ENCODE peak calls at places on chromosome 17, in five cellular contexts. Q, U, H, O and X are unnamed samples. For H3K4me1, the result is how much of the 10 kb centered on the place peaks cover.

GRCh38 chr17:38746004-38746892 is 1.9 kb downstream of the PCGF2 start:
- DNase-seq in O (peak), U (no peak), H (no peak), Q (no peak), X (no peak)

GRCh38 chr17:8479431-8479947 is 43.8 kb downstream of the NDEL1 start:
- DNase-seq in H (no peak), U (no peak), O (no peak), Q (peak), X (no peak)

GRCh38 chr17:42422958-42423712 is at the start of gene CAVIN1:
- DNase-seq in O (peak), Q (peak), U (no peak), H (peak), X (peak)

GRCh38 chr17:8144401-8145295 is 7.6 kb downstream of the PER1 start:
- DNase-seq in O (no peak), Q (no peak), U (no peak), H (no peak), X (no peak)

GRCh38 chr17:16106161-16106891 is 106.7 kb downstream of the TTC19 start:
- DNase-seq in Q (peak), O (no peak), U (no peak), H (peak), X (no peak)

GRCh38 chr17:51598824-51599223 is 338.5 kb downstream of the UTP18 start:
- DNase-seq in O (no peak), H (no peak), Q (no peak), U (no peak), X (no peak)

GRCh38 chr17:77632619-77633018 is 325.9 kb upstream of the TNRC6C start:
- DNase-seq in U (no peak), H (no peak), O (no peak), Q (no peak), X (peak)

GRCh38 chr17:73585583-73585982 is 58.7 kb downstream of the SDK2 start:
- DNase-seq in O (no peak), H (no peak), Q (no peak), U (peak), X (no peak)

GRCh38 chr17:50668025-50668837 is 33.5 kb downstream of the ABCC3 start:
- DNase-seq in Q (peak), O (no peak), H (peak), U (no peak), X (no peak)

GRCh38 chr17:173064-173911 is 8.2 kb downstream of the DOC2B start:
- DNase-seq in U (no peak), O (no peak), Q (no peak), H (no peak), X (no peak)

GRCh38 chr17:81708739-81709185 is 3.3 kb upstream of the SLC25A10 start:
- DNase-seq in O (no peak), H (no peak), Q (no peak), U (no peak), X (no peak)

GRCh38 chr17:81711814-81712467 is at the start of gene SLC25A10:
- DNase-seq in O (peak), U (peak), Q (peak), H (peak), X (peak)

GRCh38 chr17:81713004-81713555 is 996 bp downstream of the SLC25A10 start:
- DNase-seq in U (no peak), H (no peak), O (no peak), Q (peak), X (peak)

GRCh38 chr17:81712468-81713003 is 452 bp downstream of the SLC25A10 start:
- DNase-seq in H (no peak), U (peak), Q (peak), O (peak), X (no peak)

DNA sequence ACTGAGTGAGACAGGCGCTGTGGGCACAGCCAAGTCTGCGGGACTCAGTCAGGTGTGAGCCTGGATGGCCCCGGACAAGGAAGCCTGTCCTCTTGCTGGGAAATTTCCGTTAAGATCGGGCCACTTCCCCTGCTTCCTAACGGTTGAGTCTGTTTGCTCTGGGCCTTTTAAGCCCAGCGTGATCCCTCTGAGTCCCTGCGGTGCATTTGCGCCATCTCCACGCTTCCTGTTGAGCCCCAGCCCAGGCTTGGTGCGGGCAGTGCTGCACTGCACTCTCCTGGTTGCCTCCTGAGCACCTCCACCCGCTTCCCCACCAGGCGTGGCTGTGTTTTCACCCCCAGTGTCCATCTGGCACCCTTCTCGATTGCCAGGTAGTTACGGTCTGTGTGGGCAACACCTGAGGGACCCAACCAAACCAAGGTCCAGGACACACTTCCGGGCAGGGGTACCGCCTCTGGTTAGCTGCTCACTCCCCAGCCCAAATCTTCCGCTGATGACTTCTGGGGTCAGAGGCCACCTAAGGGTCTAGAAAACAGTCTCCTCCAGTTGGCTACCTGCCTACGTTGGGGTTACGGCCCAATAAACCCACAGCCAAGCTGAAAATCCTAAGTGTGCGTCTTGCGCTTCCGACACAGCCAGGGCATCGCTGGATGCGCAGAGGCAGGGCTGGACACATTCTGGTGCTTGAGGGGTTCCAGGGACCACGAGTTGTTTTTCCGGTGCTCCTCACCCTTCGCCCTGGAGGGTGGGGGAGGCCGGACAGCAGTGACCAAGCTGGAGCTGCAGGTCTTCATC is 1.4 kb upstream of the SLC25A10 start:
- DNase-seq in O (peak), Q (peak), U (peak), H (no peak), X (no peak)
- H3K4me3 ChIP-seq in O (peak), Q (peak), U (no peak), H (no peak), X (no peak)

GRCh38 chr17:18227635-18228034 is 2.2 kb downstream of the LLGL1 start:
- DNase-seq in Q (no peak), H (no peak), O (no peak), U (no peak), X (no peak)
- H3K4me1 ChIP-seq in Q (under half), H (under half), O (under half), U (under half), X (under half)

GRCh38 chr17:78819402-78819801 is 21.2 kb downstream of the USP36 start:
- DNase-seq in Q (no peak), U (no peak), H (no peak), O (no peak), X (no peak)

GRCh38 chr17:78818932-78819331 is 21.7 kb downstream of the USP36 start:
- DNase-seq in U (peak), Q (peak), O (no peak), H (peak), X (no peak)

GRCh38 chr17:78818152-78818846 is 22.3 kb downstream of the USP36 start:
- DNase-seq in U (no peak), H (no peak), O (no peak), Q (no peak), X (no peak)

GRCh38 chr17:78815696-78816095 is 24.9 kb downstream of the USP36 start:
- DNase-seq in H (no peak), U (no peak), Q (no peak), O (no peak), X (no peak)

DNA sequence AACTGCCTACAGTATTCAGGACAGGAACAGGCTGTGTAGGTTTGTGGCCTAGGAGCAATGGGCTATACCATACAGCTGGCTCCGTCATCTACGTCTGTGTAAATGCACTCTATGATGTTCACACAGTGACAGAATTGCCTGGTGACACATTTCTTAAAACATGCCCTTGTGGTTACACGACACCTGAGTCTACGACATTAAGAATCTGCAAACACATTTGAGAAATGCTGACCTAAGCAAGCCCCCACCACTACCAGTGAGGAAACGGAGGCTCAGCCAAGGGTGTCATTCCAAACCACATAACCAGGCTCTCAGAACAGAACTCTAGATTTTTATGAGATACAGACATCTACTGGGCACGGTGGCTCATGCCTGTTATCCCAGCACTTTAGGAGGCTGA is 23.5 kb downstream of the USP36 start:
- DNase-seq in O (no peak), H (no peak), Q (no peak), U (peak), X (no peak)
- H3K4me3 ChIP-seq in O (no peak), H (no peak), Q (no peak), U (peak), X (no peak)

GRCh38 chr17:10526517-10526916 is 8.2 kb upstream of the MYH1 start:
- DNase-seq in U (no peak), Q (no peak), O (no peak), H (no peak), X (no peak)
- H3K4me1 ChIP-seq in U (under half), Q (under half), O (under half), H (under half), X (under half)

GRCh38 chr17:47252766-47253512 is 688 bp upstream of the ITGB3 start:
- DNase-seq in O (no peak), Q (no peak), U (no peak), H (no peak), X (no peak)

GRCh38 chr17:47254403-47254943 is 846 bp downstream of the ITGB3 start:
- DNase-seq in O (no peak), H (no peak), U (no peak), Q (no peak), X (no peak)

GRCh38 chr17:47253541-47254402 is at the start of gene ITGB3:
- DNase-seq in Q (peak), H (peak), U (peak), O (peak), X (peak)

GRCh38 chr17:47262586-47262985 is 9.0 kb downstream of the ITGB3 start:
- DNase-seq in Q (no peak), U (no peak), H (peak), O (no peak), X (no peak)

GRCh38 chr17:47257651-47258339 is 4.2 kb downstream of the ITGB3 start:
- DNase-seq in U (no peak), Q (peak), H (peak), O (no peak), X (no peak)
- H3K4me3 ChIP-seq in U (no peak), Q (no peak), H (no peak), O (no peak), X (peak)

GRCh38 chr17:41334899-41335298 is 15.7 kb downstream of the KRT33A start:
- DNase-seq in H (no peak), Q (no peak), U (no peak), O (no peak), X (no peak)

GRCh38 chr17:41333836-41334235 is 16.8 kb downstream of the KRT33A start:
- DNase-seq in H (no peak), O (no peak), U (no peak), Q (no peak), X (no peak)

GRCh38 chr17:41335747-41336146 is 14.9 kb downstream of the KRT33A start:
- DNase-seq in O (no peak), H (no peak), U (no peak), Q (no peak), X (no peak)

GRCh38 chr17:41333098-41333497 is 17.5 kb downstream of the KRT33A start:
- DNase-seq in O (no peak), U (no peak), Q (no peak), H (no peak), X (no peak)

DNA sequence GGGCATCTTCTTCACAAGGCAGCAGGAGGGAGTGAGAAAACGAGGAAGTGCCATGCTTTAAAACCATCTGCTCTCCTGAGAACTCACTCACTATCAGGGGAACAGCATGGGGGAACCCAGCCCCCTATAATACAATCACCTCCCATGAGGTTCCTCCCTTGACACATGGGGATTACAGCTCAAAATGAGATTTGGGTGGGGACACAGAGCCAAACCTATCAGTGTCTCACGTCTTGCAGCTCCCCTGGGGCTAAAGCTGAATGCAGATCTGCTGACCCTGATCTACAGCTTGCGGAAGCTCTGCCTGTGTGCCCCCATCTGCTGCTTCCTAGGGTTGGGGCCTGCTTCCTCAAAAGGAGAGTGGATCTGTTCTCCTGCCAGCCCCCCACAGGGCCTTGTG is 16.2 kb downstream of the KRT33A start:
- DNase-seq in U (no peak), H (no peak), O (no peak), Q (no peak), X (no peak)
- H3K4me1 ChIP-seq in U (under half), H (under half), O (under half), Q (under half), X (under half)

GRCh38 chr17:20086416-20087074 is 77.4 kb downstream of the SPECC1 start:
- DNase-seq in U (no peak), Q (no peak), O (no peak), H (no peak), X (no peak)
- H3K4me3 ChIP-seq in U (no peak), Q (no peak), O (no peak), H (no peak), X (no peak)

DNA sequence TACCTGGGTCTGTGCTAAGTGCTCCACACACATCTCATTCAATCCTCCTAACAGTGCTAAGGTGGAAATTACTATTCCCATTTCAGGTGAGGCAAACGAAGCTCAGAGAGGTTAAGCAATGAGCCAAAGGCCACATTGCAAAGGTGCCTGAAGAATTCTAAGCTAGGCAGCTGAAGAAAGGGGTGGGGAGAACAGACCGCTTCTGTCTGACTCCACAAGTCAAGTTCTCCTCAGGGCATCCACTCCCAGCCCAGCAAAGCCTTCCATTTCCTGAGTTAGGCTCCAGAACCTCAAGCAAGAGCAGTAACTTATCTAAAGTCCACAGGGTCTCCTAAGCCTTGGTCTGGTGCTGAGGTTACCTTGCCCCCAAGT is 27.0 kb upstream of the MRPS23 start:
- DNase-seq in U (no peak), H (no peak), Q (no peak), O (no peak), X (no peak)
- H3K4me1 ChIP-seq in U (under half), H (half or more), Q (under half), O (under half), X (under half)

DNA sequence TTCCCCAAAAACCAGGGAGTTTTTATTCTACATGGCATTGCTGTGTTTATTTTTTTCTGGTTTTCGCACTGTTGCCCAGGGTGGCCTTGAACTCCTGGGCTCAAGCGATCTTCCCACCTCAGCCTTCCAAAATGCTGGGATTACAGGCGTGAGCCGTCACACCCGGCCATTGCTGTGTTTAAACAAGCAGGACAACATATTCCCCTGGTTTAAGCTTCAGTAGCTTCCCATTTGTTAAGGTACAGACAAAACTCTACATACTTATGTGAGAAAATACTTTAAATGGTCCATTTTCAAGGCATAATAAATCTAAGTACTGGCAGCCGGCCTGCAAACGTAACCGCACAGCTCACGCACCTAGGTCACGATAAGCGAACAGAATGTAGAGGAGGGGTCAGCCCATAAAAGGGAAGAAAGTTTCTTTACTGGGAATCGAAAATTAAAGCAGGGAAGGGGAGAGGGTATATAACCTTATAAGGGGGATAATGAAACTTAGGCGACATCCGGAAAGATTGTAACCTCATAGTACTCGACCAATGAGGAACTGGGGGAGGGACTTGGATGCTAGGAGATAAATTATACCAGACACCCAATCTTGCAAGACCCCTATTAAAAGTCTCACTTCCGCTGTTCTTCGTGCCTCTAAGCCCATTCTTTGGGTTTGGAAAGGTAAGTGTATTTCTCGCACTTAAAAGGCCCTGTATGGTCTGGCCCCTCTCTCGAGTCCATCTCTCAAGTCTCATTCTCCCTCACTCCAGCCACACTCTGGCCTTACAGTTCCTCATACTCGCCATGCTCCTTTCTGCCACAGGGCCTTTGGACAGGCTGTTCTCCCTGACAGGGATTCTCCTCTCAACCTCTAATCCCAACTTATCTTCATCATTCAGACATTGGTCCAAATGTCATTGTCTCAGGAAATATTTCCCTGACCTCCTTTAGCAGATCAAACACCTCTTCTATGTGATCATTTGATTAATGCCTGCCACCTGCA is 59.2 kb downstream of the TEX14 start:
- DNase-seq in U (peak), H (no peak), O (no peak), Q (no peak), X (no peak)
- H3K4me3 ChIP-seq in U (peak), H (peak), O (peak), Q (peak), X (peak)